ENCODE peak calls at places on chromosomes 2 and 18, in ten cellular contexts. One of them, this sample, is unnamed.

GRCh38 chr2:202140522-202141292 is 67.7 kb downstream of the KIAA2012 start:
- DNase-seq in activated effector memory CD4-positive, alpha-beta T cell treated with anti-CD3 and anti-CD28 coated beads, Interleukin-2, amount 50 U/mL, for 16 hours: no peak
- DNase-seq in occipital lobe: no peak
- DNase-seq in brain microvascular endothelial cell: no peak
- DNase-seq in RPMI7951: peak
- DNase-seq in dermis microvascular lymphatic vessel endothelial cell: no peak
- DNase-seq in iPS-NIHi11: no peak
- DNase-seq in GM13977: no peak
- DNase-seq in stimulated activated naive CD8-positive, alpha-beta T cell treated with anti-CD3 and anti-CD28 coated beads, Interleukin-15, amount 100 ng/mL, for 72 hours: no peak
- DNase-seq in neural crest cell: no peak
- DNase-seq in this sample: no peak

GRCh38 chr2:195498839-195499490 is 158.1 kb upstream of the SLC39A10 start:
- DNase-seq in activated effector memory CD4-positive, alpha-beta T cell treated with anti-CD3 and anti-CD28 coated beads, Interleukin-2, amount 50 U/mL, for 16 hours: no peak
- DNase-seq in occipital lobe: no peak
- DNase-seq in brain microvascular endothelial cell: peak
- DNase-seq in RPMI7951: peak
- DNase-seq in dermis microvascular lymphatic vessel endothelial cell: no peak
- DNase-seq in iPS-NIHi11: no peak
- DNase-seq in GM13977: no peak
- DNase-seq in stimulated activated naive CD8-positive, alpha-beta T cell treated with anti-CD3 and anti-CD28 coated beads, Interleukin-15, amount 100 ng/mL, for 72 hours: no peak
- DNase-seq in neural crest cell: no peak
- DNase-seq in this sample: no peak

GRCh38 chr2:218814540-218815243 is 16.9 kb downstream of the PRKAG3 start:
- DNase-seq in activated effector memory CD4-positive, alpha-beta T cell treated with anti-CD3 and anti-CD28 coated beads, Interleukin-2, amount 50 U/mL, for 16 hours: no peak
- DNase-seq in occipital lobe: no peak
- DNase-seq in brain microvascular endothelial cell: no peak
- DNase-seq in RPMI7951: no peak
- DNase-seq in dermis microvascular lymphatic vessel endothelial cell: no peak
- DNase-seq in iPS-NIHi11: no peak
- DNase-seq in GM13977: no peak
- DNase-seq in stimulated activated naive CD8-positive, alpha-beta T cell treated with anti-CD3 and anti-CD28 coated beads, Interleukin-15, amount 100 ng/mL, for 72 hours: no peak
- DNase-seq in neural crest cell: no peak
- DNase-seq in this sample: no peak

GRCh38 chr2:229731916-229732315 is 17.6 kb upstream of the DNER start:
- DNase-seq in activated effector memory CD4-positive, alpha-beta T cell treated with anti-CD3 and anti-CD28 coated beads, Interleukin-2, amount 50 U/mL, for 16 hours: no peak
- DNase-seq in occipital lobe: no peak
- DNase-seq in brain microvascular endothelial cell: peak
- DNase-seq in RPMI7951: peak
- DNase-seq in dermis microvascular lymphatic vessel endothelial cell: no peak
- DNase-seq in iPS-NIHi11: no peak
- DNase-seq in GM13977: no peak
- DNase-seq in stimulated activated naive CD8-positive, alpha-beta T cell treated with anti-CD3 and anti-CD28 coated beads, Interleukin-15, amount 100 ng/mL, for 72 hours: no peak
- DNase-seq in neural crest cell: no peak
- DNase-seq in this sample: no peak

GRCh38 chr2:203934711-203935438 is 1.7 kb upstream of the ICOS start:
- DNase-seq in activated effector memory CD4-positive, alpha-beta T cell treated with anti-CD3 and anti-CD28 coated beads, Interleukin-2, amount 50 U/mL, for 16 hours: no peak
- DNase-seq in occipital lobe: no peak
- DNase-seq in brain microvascular endothelial cell: no peak
- DNase-seq in RPMI7951: no peak
- DNase-seq in dermis microvascular lymphatic vessel endothelial cell: no peak
- DNase-seq in iPS-NIHi11: no peak
- DNase-seq in GM13977: no peak
- DNase-seq in stimulated activated naive CD8-positive, alpha-beta T cell treated with anti-CD3 and anti-CD28 coated beads, Interleukin-15, amount 100 ng/mL, for 72 hours: no peak
- DNase-seq in neural crest cell: no peak
- DNase-seq in this sample: no peak

GRCh38 chr2:69561041-69561550 is 82.4 kb downstream of the AAK1 start:
- DNase-seq in activated effector memory CD4-positive, alpha-beta T cell treated with anti-CD3 and anti-CD28 coated beads, Interleukin-2, amount 50 U/mL, for 16 hours: no peak
- DNase-seq in occipital lobe: no peak
- DNase-seq in brain microvascular endothelial cell: no peak
- DNase-seq in RPMI7951: no peak
- DNase-seq in dermis microvascular lymphatic vessel endothelial cell: no peak
- DNase-seq in iPS-NIHi11: no peak
- DNase-seq in GM13977: no peak
- DNase-seq in stimulated activated naive CD8-positive, alpha-beta T cell treated with anti-CD3 and anti-CD28 coated beads, Interleukin-15, amount 100 ng/mL, for 72 hours: no peak
- DNase-seq in neural crest cell: no peak
- DNase-seq in this sample: no peak

GRCh38 chr2:226797289-226797988 is 2.2 kb downstream of the IRS1 start:
- DNase-seq in activated effector memory CD4-positive, alpha-beta T cell treated with anti-CD3 and anti-CD28 coated beads, Interleukin-2, amount 50 U/mL, for 16 hours: no peak
- DNase-seq in occipital lobe: no peak
- DNase-seq in brain microvascular endothelial cell: no peak
- DNase-seq in RPMI7951: peak
- DNase-seq in dermis microvascular lymphatic vessel endothelial cell: no peak
- DNase-seq in iPS-NIHi11: no peak
- DNase-seq in GM13977: no peak
- DNase-seq in stimulated activated naive CD8-positive, alpha-beta T cell treated with anti-CD3 and anti-CD28 coated beads, Interleukin-15, amount 100 ng/mL, for 72 hours: peak
- DNase-seq in neural crest cell: no peak
- DNase-seq in this sample: no peak

GRCh38 chr18:47677952-47678351 is 252.5 kb downstream of the SMAD2 start:
- DNase-seq in activated effector memory CD4-positive, alpha-beta T cell treated with anti-CD3 and anti-CD28 coated beads, Interleukin-2, amount 50 U/mL, for 16 hours: no peak
- DNase-seq in occipital lobe: no peak
- DNase-seq in brain microvascular endothelial cell: no peak
- DNase-seq in RPMI7951: no peak
- DNase-seq in dermis microvascular lymphatic vessel endothelial cell: no peak
- DNase-seq in iPS-NIHi11: no peak
- DNase-seq in GM13977: no peak
- DNase-seq in stimulated activated naive CD8-positive, alpha-beta T cell treated with anti-CD3 and anti-CD28 coated beads, Interleukin-15, amount 100 ng/mL, for 72 hours: no peak
- DNase-seq in neural crest cell: no peak
- DNase-seq in this sample: no peak

GRCh38 chr2:226310081-226310625 is 489.5 kb downstream of the IRS1 start:
- DNase-seq in activated effector memory CD4-positive, alpha-beta T cell treated with anti-CD3 and anti-CD28 coated beads, Interleukin-2, amount 50 U/mL, for 16 hours: no peak
- DNase-seq in occipital lobe: no peak
- DNase-seq in brain microvascular endothelial cell: peak
- DNase-seq in RPMI7951: no peak
- DNase-seq in dermis microvascular lymphatic vessel endothelial cell: no peak
- DNase-seq in iPS-NIHi11: no peak
- DNase-seq in GM13977: no peak
- DNase-seq in stimulated activated naive CD8-positive, alpha-beta T cell treated with anti-CD3 and anti-CD28 coated beads, Interleukin-15, amount 100 ng/mL, for 72 hours: no peak
- DNase-seq in neural crest cell: no peak
- DNase-seq in this sample: no peak

GRCh38 chr2:176187306-176188217 is 906 bp upstream of the HOXD1 start:
- DNase-seq in activated effector memory CD4-positive, alpha-beta T cell treated with anti-CD3 and anti-CD28 coated beads, Interleukin-2, amount 50 U/mL, for 16 hours: no peak
- DNase-seq in occipital lobe: no peak
- DNase-seq in brain microvascular endothelial cell: no peak
- DNase-seq in RPMI7951: peak
- DNase-seq in dermis microvascular lymphatic vessel endothelial cell: peak
- DNase-seq in iPS-NIHi11: no peak
- DNase-seq in GM13977: no peak
- DNase-seq in stimulated activated naive CD8-positive, alpha-beta T cell treated with anti-CD3 and anti-CD28 coated beads, Interleukin-15, amount 100 ng/mL, for 72 hours: no peak
- DNase-seq in neural crest cell: no peak
- DNase-seq in this sample: no peak

GRCh38 chr2:143706297-143706696 is 577.1 kb downstream of the ARHGAP15 start:
- DNase-seq in activated effector memory CD4-positive, alpha-beta T cell treated with anti-CD3 and anti-CD28 coated beads, Interleukin-2, amount 50 U/mL, for 16 hours: no peak
- DNase-seq in occipital lobe: no peak
- DNase-seq in brain microvascular endothelial cell: no peak
- DNase-seq in RPMI7951: no peak
- DNase-seq in dermis microvascular lymphatic vessel endothelial cell: no peak
- DNase-seq in iPS-NIHi11: no peak
- DNase-seq in GM13977: no peak
- DNase-seq in stimulated activated naive CD8-positive, alpha-beta T cell treated with anti-CD3 and anti-CD28 coated beads, Interleukin-15, amount 100 ng/mL, for 72 hours: no peak
- DNase-seq in neural crest cell: no peak
- DNase-seq in this sample: no peak

GRCh38 chr18:36247036-36247435 is 50.5 kb upstream of the FHOD3 start:
- DNase-seq in activated effector memory CD4-positive, alpha-beta T cell treated with anti-CD3 and anti-CD28 coated beads, Interleukin-2, amount 50 U/mL, for 16 hours: no peak
- DNase-seq in occipital lobe: no peak
- DNase-seq in brain microvascular endothelial cell: no peak
- DNase-seq in RPMI7951: peak
- DNase-seq in dermis microvascular lymphatic vessel endothelial cell: no peak
- DNase-seq in iPS-NIHi11: no peak
- DNase-seq in GM13977: no peak
- DNase-seq in stimulated activated naive CD8-positive, alpha-beta T cell treated with anti-CD3 and anti-CD28 coated beads, Interleukin-15, amount 100 ng/mL, for 72 hours: no peak
- DNase-seq in neural crest cell: no peak
- DNase-seq in this sample: no peak